ENCODE peak calls at places on chromosomes 16 and 17, in five cellular contexts. H, O, I, J and L are unnamed samples.

GRCh38 chr16:84414789-84415326 is 46.5 kb downstream of the ATP2C2 start:
- DNase-seq in J (no peak), H (no peak), O (no peak), I (peak), L (no peak)

GRCh38 chr16:69567031-69567680 is 1.4 kb downstream of the NFAT5 start:
- DNase-seq in J (peak), H (no peak), I (no peak), O (no peak), L (peak)

GRCh38 chr16:81668243-81669097 is 110.6 kb upstream of the PLCG2 start:
- DNase-seq in J (no peak), O (no peak), H (no peak), I (no peak), L (no peak)

GRCh38 chr16:66899945-66900688 is 18.6 kb downstream of the CDH16 start:
- DNase-seq in H (no peak), I (peak), J (peak), O (no peak), L (peak)

GRCh38 chr17:80339731-80340456 is 75.1 kb upstream of the ENDOV start:
- DNase-seq in H (no peak), J (no peak), I (no peak), O (no peak), L (no peak)

GRCh38 chr17:4080686-4081085 is 62.1 kb downstream of the ZZEF1 start:
- DNase-seq in O (no peak), H (no peak), I (no peak), J (no peak), L (no peak)

GRCh38 chr16:76487411-76488064 is 210.3 kb downstream of the CNTNAP4 start:
- DNase-seq in I (no peak), H (no peak), J (no peak), O (no peak), L (no peak)

GRCh38 chr16:50338371-50339231 is 30.2 kb downstream of the BRD7 start:
- DNase-seq in O (peak), H (no peak), J (no peak), I (no peak), L (no peak)

GRCh38 chr16:2152695-2153506 is 2.7 kb upstream of the TRAF7 start:
- DNase-seq in H (no peak), I (no peak), O (no peak), J (no peak), L (no peak)

GRCh38 chr16:87266846-87267245 is 50.3 kb downstream of the C16orf95 start:
- DNase-seq in H (no peak), O (no peak), I (no peak), J (no peak), L (no peak)

GRCh38 chr16:10738231-10739077 is 5.2 kb upstream of the NUBP1 start:
- DNase-seq in J (no peak), H (no peak), O (peak), I (peak), L (peak)

GRCh38 chr16:67697813-67698212 is 21.3 kb downstream of the GFOD2 start:
- DNase-seq in J (no peak), H (no peak), I (no peak), O (no peak), L (no peak)

GRCh38 chr16:719815-720506 is 985 bp upstream of the ANTKMT start:
- DNase-seq in I (no peak), O (no peak), J (no peak), H (no peak), L (peak)